ENCODE peak calls at places on chromosomes 3 and 15, in eight cellular contexts. One of them, this sample, is unnamed.
A peak's percentile ranks its signal among the peaks of the same experiment; 100 is the strongest.

GRCh38 chr3:194537732-194538247 is 51.0 kb upstream of the ATP13A3 start:
- DNase-seq in fibroblast of lung: peak; percentile 55
- DNase-seq in PC-9: peak; percentile 100
- DNase-seq in HepG2: peak; percentile 67
- DNase-seq in H1: no peak
- DNase-seq in mammary epithelial cell: peak; percentile 24
- DNase-seq in hepatocyte: no peak
- DNase-seq in endothelial cell of umbilical vein: peak; percentile 67
- DNase-seq in this sample: peak; percentile 53

GRCh38 chr15:99347609-99348008 is 96.3 kb downstream of the LRRC28 start:
- DNase-seq in endothelial cell of umbilical vein: no peak
- DNase-seq in PC-9: no peak
- DNase-seq in fibroblast of lung: no peak
- DNase-seq in HepG2: no peak
- DNase-seq in H1: no peak
- DNase-seq in hepatocyte: no peak
- DNase-seq in mammary epithelial cell: no peak
- DNase-seq in this sample: peak; percentile 12

GRCh38 chr15:75661041-75661778 is 13.5 kb downstream of the SNX33 start:
- DNase-seq in mammary epithelial cell: peak; percentile 93
- DNase-seq in endothelial cell of umbilical vein: peak; percentile 64
- DNase-seq in H1: peak; percentile 64
- DNase-seq in HepG2: peak; percentile 45
- DNase-seq in hepatocyte: peak; percentile 92
- DNase-seq in PC-9: peak; percentile 82
- DNase-seq in fibroblast of lung: peak; percentile 91
- DNase-seq in this sample: peak; percentile 98

GRCh38 chr3:135368781-135369180 is 573.7 kb downstream of the EPHB1 start:
- DNase-seq in H1: no peak
- DNase-seq in mammary epithelial cell: no peak
- DNase-seq in HepG2: no peak
- DNase-seq in endothelial cell of umbilical vein: no peak
- DNase-seq in PC-9: no peak
- DNase-seq in hepatocyte: no peak
- DNase-seq in fibroblast of lung: no peak
- DNase-seq in this sample: no peak

GRCh38 chr3:331881-332280 is 135.3 kb downstream of the CHL1 start:
- DNase-seq in endothelial cell of umbilical vein: no peak
- DNase-seq in H1: no peak
- DNase-seq in hepatocyte: no peak
- DNase-seq in fibroblast of lung: peak; percentile 80
- DNase-seq in HepG2: no peak
- DNase-seq in mammary epithelial cell: no peak
- DNase-seq in PC-9: no peak
- DNase-seq in this sample: no peak

GRCh38 chr3:184320099-184320445 is 5.7 kb downstream of the EIF4G1 start:
- DNase-seq in endothelial cell of umbilical vein: peak; percentile 94
- DNase-seq in HepG2: peak; percentile 34
- DNase-seq in hepatocyte: peak; percentile 87
- DNase-seq in mammary epithelial cell: peak; percentile 90
- DNase-seq in PC-9: peak; percentile 87
- DNase-seq in fibroblast of lung: peak; percentile 97
- DNase-seq in H1: no peak
- DNase-seq in this sample: peak; percentile 99

GRCh38 chr15:93036922-93037321 is 52.1 kb downstream of the RGMA start:
- DNase-seq in mammary epithelial cell: no peak
- DNase-seq in HepG2: no peak
- DNase-seq in endothelial cell of umbilical vein: no peak
- DNase-seq in PC-9: no peak
- DNase-seq in H1: no peak
- DNase-seq in fibroblast of lung: no peak
- DNase-seq in hepatocyte: no peak
- DNase-seq in this sample: no peak

GRCh38 chr3:97815149-97815917 is 6.5 kb upstream of the CRYBG3 start:
- DNase-seq in mammary epithelial cell: peak; percentile 72
- DNase-seq in H1: no peak
- DNase-seq in hepatocyte: no peak
- DNase-seq in PC-9: peak; percentile 88
- DNase-seq in endothelial cell of umbilical vein: no peak
- DNase-seq in HepG2: no peak
- DNase-seq in fibroblast of lung: no peak
- DNase-seq in this sample: peak; percentile 29

GRCh38 chr15:63668601-63669000 is 71.4 kb downstream of the FBXL22 start:
- DNase-seq in HepG2: no peak
- DNase-seq in mammary epithelial cell: no peak
- DNase-seq in PC-9: no peak
- DNase-seq in fibroblast of lung: no peak
- DNase-seq in hepatocyte: no peak
- DNase-seq in endothelial cell of umbilical vein: no peak
- DNase-seq in H1: no peak
- DNase-seq in this sample: no peak

GRCh38 chr3:10334042-10334441 is 13.1 kb upstream of the SEC13 start:
- DNase-seq in H1: no peak
- DNase-seq in endothelial cell of umbilical vein: no peak
- DNase-seq in HepG2: no peak
- DNase-seq in PC-9: no peak
- DNase-seq in hepatocyte: no peak
- DNase-seq in mammary epithelial cell: no peak
- DNase-seq in fibroblast of lung: no peak
- DNase-seq in this sample: no peak

GRCh38 chr15:76196286-76196948 is 114.9 kb downstream of the ETFA start:
- DNase-seq in hepatocyte: peak; percentile 90
- DNase-seq in H1: no peak
- DNase-seq in PC-9: peak; percentile 77
- DNase-seq in endothelial cell of umbilical vein: peak; percentile 86
- DNase-seq in HepG2: peak; percentile 86
- DNase-seq in mammary epithelial cell: peak; percentile 84
- DNase-seq in fibroblast of lung: peak; percentile 86
- DNase-seq in this sample: peak; percentile 93

GRCh38 chr3:172031957-172032356 is 7.4 kb upstream of the FNDC3B start:
- DNase-seq in mammary epithelial cell: no peak
- DNase-seq in endothelial cell of umbilical vein: no peak
- DNase-seq in fibroblast of lung: peak; percentile 62
- DNase-seq in H1: no peak
- DNase-seq in HepG2: no peak
- DNase-seq in hepatocyte: no peak
- DNase-seq in PC-9: peak; percentile 22
- DNase-seq in this sample: no peak

GRCh38 chr15:45454825-45455224 is 67.7 kb downstream of the SLC30A4 start:
- DNase-seq in fibroblast of lung: peak; percentile 96
- DNase-seq in hepatocyte: peak; percentile 51
- DNase-seq in HepG2: no peak
- DNase-seq in mammary epithelial cell: peak; percentile 94
- DNase-seq in PC-9: peak; percentile 80
- DNase-seq in H1: no peak
- DNase-seq in endothelial cell of umbilical vein: no peak
- DNase-seq in this sample: peak; percentile 97

GRCh38 chr15:45457215-45457614 is 65.3 kb downstream of the SLC30A4 start:
- DNase-seq in fibroblast of lung: no peak
- DNase-seq in endothelial cell of umbilical vein: no peak
- DNase-seq in mammary epithelial cell: peak; percentile 58
- DNase-seq in HepG2: no peak
- DNase-seq in PC-9: no peak
- DNase-seq in H1: no peak
- DNase-seq in hepatocyte: no peak
- DNase-seq in this sample: peak; percentile 36

GRCh38 chr15:45457641-45458539 is 64.7 kb downstream of the SLC30A4 start:
- DNase-seq in endothelial cell of umbilical vein: peak; percentile 86
- DNase-seq in H1: peak; percentile 84
- DNase-seq in PC-9: peak; percentile 66
- DNase-seq in fibroblast of lung: peak; percentile 84
- DNase-seq in mammary epithelial cell: peak; percentile 66
- DNase-seq in HepG2: peak; percentile 77
- DNase-seq in hepatocyte: peak; percentile 91
- DNase-seq in this sample: peak; percentile 77

GRCh38 chr15:45456212-45457106 is 66.1 kb downstream of the SLC30A4 start:
- DNase-seq in PC-9: peak; percentile 92
- DNase-seq in fibroblast of lung: peak; percentile 99
- DNase-seq in mammary epithelial cell: peak; percentile 99
- DNase-seq in endothelial cell of umbilical vein: peak; percentile 81
- DNase-seq in H1: no peak
- DNase-seq in hepatocyte: peak; percentile 90
- DNase-seq in HepG2: peak; percentile 65
- DNase-seq in this sample: peak; percentile 100

GRCh38 chr15:45458746-45459403 is 63.7 kb downstream of the SLC30A4 start:
- DNase-seq in H1: peak; percentile 91
- DNase-seq in HepG2: peak; percentile 39
- DNase-seq in fibroblast of lung: peak; percentile 58
- DNase-seq in PC-9: no peak
- DNase-seq in hepatocyte: peak; percentile 70
- DNase-seq in mammary epithelial cell: peak; percentile 44
- DNase-seq in endothelial cell of umbilical vein: peak; percentile 71
- DNase-seq in this sample: peak; percentile 60
- H3K4me3 ChIP-seq in H1: no peak overlapping the region
- H3K4me3 ChIP-seq in HepG2: peak overlapping the region; percentile 46
- H3K4me3 ChIP-seq in fibroblast of lung: peak overlapping the region; percentile 61
- H3K4me3 ChIP-seq in PC-9: peak overlapping the region; percentile 24
- H3K4me3 ChIP-seq in hepatocyte: peak overlapping the region; percentile 17
- H3K4me3 ChIP-seq in mammary epithelial cell: peak overlapping the region; percentile 49
- H3K4me3 ChIP-seq in endothelial cell of umbilical vein: peak overlapping the region; percentile 36
- H3K4me3 ChIP-seq in this sample: peak overlapping the region; percentile 70

GRCh38 chr15:31116423-31117030 is 15.0 kb upstream of the TRPM1 start:
- DNase-seq in HepG2: no peak
- DNase-seq in hepatocyte: no peak
- DNase-seq in H1: no peak
- DNase-seq in mammary epithelial cell: no peak
- DNase-seq in fibroblast of lung: no peak
- DNase-seq in endothelial cell of umbilical vein: no peak
- DNase-seq in PC-9: no peak
- DNase-seq in this sample: no peak

GRCh38 chr15:31106495-31107300 is 5.2 kb upstream of the TRPM1 start:
- DNase-seq in H1: no peak
- DNase-seq in fibroblast of lung: no peak
- DNase-seq in PC-9: no peak
- DNase-seq in endothelial cell of umbilical vein: no peak
- DNase-seq in HepG2: no peak
- DNase-seq in mammary epithelial cell: no peak
- DNase-seq in hepatocyte: no peak
- DNase-seq in this sample: no peak

GRCh38 chr15:31108836-31109235 is 7.3 kb upstream of the TRPM1 start:
- DNase-seq in PC-9: no peak
- DNase-seq in fibroblast of lung: no peak
- DNase-seq in H1: no peak
- DNase-seq in mammary epithelial cell: no peak
- DNase-seq in hepatocyte: no peak
- DNase-seq in HepG2: no peak
- DNase-seq in endothelial cell of umbilical vein: no peak
- DNase-seq in this sample: no peak

GRCh38 chr15:31111091-31111647 is 9.6 kb upstream of the TRPM1 start:
- DNase-seq in H1: no peak
- DNase-seq in hepatocyte: no peak
- DNase-seq in fibroblast of lung: no peak
- DNase-seq in endothelial cell of umbilical vein: no peak
- DNase-seq in PC-9: no peak
- DNase-seq in HepG2: no peak
- DNase-seq in mammary epithelial cell: no peak
- DNase-seq in this sample: peak; percentile 31
- H3K4me2 ChIP-seq in H1: no peak overlapping the region
- H3K4me2 ChIP-seq in hepatocyte: no peak overlapping the region
- H3K4me2 ChIP-seq in fibroblast of lung: no peak overlapping the region
- H3K4me2 ChIP-seq in endothelial cell of umbilical vein: no peak overlapping the region
- H3K4me2 ChIP-seq in PC-9: no peak overlapping the region
- H3K4me2 ChIP-seq in HepG2: no peak overlapping the region
- H3K4me2 ChIP-seq in mammary epithelial cell: no peak overlapping the region
- H3K4me2 ChIP-seq in this sample: no peak overlapping the region

DNA sequence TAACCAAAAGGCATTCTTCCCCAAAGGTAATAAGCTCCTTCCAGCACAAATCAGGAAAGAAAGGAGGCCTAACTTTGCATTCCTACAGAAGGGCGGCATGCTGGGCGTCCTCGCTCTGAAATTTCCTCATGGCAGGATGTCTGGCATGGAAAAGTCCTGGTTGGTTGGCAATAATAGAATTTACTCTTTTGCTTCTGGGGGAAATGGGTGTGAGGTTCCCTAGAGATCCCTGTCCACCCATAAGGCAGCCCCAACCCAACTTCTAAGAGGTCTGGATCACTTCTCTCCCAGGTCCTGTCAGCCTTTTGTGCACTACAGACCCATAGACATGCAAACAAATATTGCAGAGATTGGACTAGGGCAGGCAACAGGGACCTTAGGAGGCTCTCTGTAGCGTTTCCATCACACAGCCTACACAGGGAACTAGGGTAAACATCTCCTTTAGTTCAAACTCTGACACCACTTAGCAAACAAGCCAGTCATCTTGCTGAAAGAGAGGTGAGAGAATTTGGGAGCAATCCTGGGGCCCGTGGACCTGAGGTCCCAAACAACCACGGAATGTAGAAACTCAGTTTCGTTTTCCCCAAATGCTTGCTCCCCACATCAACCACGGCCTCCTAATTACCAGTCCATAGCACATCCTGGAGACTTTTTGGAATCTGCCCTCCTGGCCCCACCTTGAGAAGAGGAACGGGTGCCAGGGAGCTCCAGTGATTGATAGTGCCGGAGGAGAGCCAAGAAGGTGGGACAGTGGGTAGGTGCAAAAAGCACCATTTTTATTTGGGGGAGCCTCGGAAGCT is 2.1 kb downstream of the ZIC4 start:
- DNase-seq in endothelial cell of umbilical vein: no peak
- DNase-seq in hepatocyte: no peak
- DNase-seq in H1: peak; percentile 47
- DNase-seq in PC-9: no peak
- DNase-seq in mammary epithelial cell: no peak
- DNase-seq in HepG2: no peak
- DNase-seq in fibroblast of lung: no peak
- DNase-seq in this sample: no peak
- TF ChIP-seq EZH2 in endothelial cell of umbilical vein: no peak
- TF ChIP-seq EZH2 in hepatocyte: no peak
- TF ChIP-seq EZH2 in H1: no peak
- TF ChIP-seq EZH2 in PC-9: no peak
- TF ChIP-seq EZH2 in mammary epithelial cell: no peak
- TF ChIP-seq EZH2 in HepG2: no peak
- TF ChIP-seq EZH2 in fibroblast of lung: peak; percentile 23
- TF ChIP-seq EZH2 in this sample: no peak

GRCh38 chr3:54120657-54121403 is 1.5 kb upstream of the CACNA2D3 start:
- DNase-seq in endothelial cell of umbilical vein: no peak
- DNase-seq in PC-9: no peak
- DNase-seq in mammary epithelial cell: peak; percentile 19
- DNase-seq in HepG2: no peak
- DNase-seq in H1: peak; percentile 73
- DNase-seq in hepatocyte: peak; percentile 30
- DNase-seq in fibroblast of lung: no peak
- DNase-seq in this sample: peak; percentile 32

GRCh38 chr3:54122802-54123537 is 618 bp downstream of the CACNA2D3 start:
- DNase-seq in hepatocyte: no peak
- DNase-seq in H1: peak; percentile 66
- DNase-seq in HepG2: no peak
- DNase-seq in PC-9: no peak
- DNase-seq in mammary epithelial cell: peak; percentile 1
- DNase-seq in fibroblast of lung: no peak
- DNase-seq in endothelial cell of umbilical vein: no peak
- DNase-seq in this sample: no peak

GRCh38 chr3:54121404-54122045 is 827 bp upstream of the CACNA2D3 start:
- DNase-seq in HepG2: no peak
- DNase-seq in PC-9: no peak
- DNase-seq in endothelial cell of umbilical vein: no peak
- DNase-seq in hepatocyte: peak; percentile 19
- DNase-seq in H1: peak; percentile 75
- DNase-seq in mammary epithelial cell: no peak
- DNase-seq in fibroblast of lung: no peak
- DNase-seq in this sample: no peak

GRCh38 chr3:54123538-54124196 is 1.3 kb downstream of the CACNA2D3 start:
- DNase-seq in mammary epithelial cell: no peak
- DNase-seq in HepG2: no peak
- DNase-seq in H1: no peak
- DNase-seq in fibroblast of lung: no peak
- DNase-seq in hepatocyte: no peak
- DNase-seq in endothelial cell of umbilical vein: no peak
- DNase-seq in PC-9: no peak
- DNase-seq in this sample: no peak

GRCh38 chr3:54122046-54122801 is at the start of gene CACNA2D3:
- DNase-seq in fibroblast of lung: no peak
- DNase-seq in endothelial cell of umbilical vein: no peak
- DNase-seq in hepatocyte: peak; percentile 67
- DNase-seq in HepG2: no peak
- DNase-seq in mammary epithelial cell: peak; percentile 9
- DNase-seq in H1: peak; percentile 73
- DNase-seq in PC-9: no peak
- DNase-seq in this sample: peak; percentile 41
- H3K4me3 ChIP-seq in fibroblast of lung: peak within 1 kb of the TSS; percentile 7
- H3K4me3 ChIP-seq in endothelial cell of umbilical vein: no peak within 1 kb of the TSS
- H3K4me3 ChIP-seq in hepatocyte: peak within 1 kb of the TSS; percentile 67
- H3K4me3 ChIP-seq in HepG2: no peak within 1 kb of the TSS
- H3K4me3 ChIP-seq in mammary epithelial cell: peak within 1 kb of the TSS; percentile 32
- H3K4me3 ChIP-seq in H1: peak within 1 kb of the TSS; percentile 60
- H3K4me3 ChIP-seq in PC-9: no peak within 1 kb of the TSS
- H3K4me3 ChIP-seq in this sample: peak within 1 kb of the TSS; percentile 59